ENCODE peak calls at places on chromosomes 16 and 17, in five cellular contexts. G is bronchial epithelial cell, Q is mesendoderm, J is suprapubic skin, V is MG63. T is an unnamed sample. For H3K27me3 and H3K36me3, the result is how much of the 10 kb centered on the place peaks cover.

GRCh38 chr17:6303664-6304063 is 131.3 kb downstream of the AIPL1 start:
- DNase-seq in G (peak), Q (peak), J (no peak), V (peak), T (peak)

GRCh38 chr16:2969545-2970521 is 685 bp downstream of the PAQR4 start:
- DNase-seq in G (peak), Q (peak), J (no peak), V (peak), T (peak)

GRCh38 chr16:3459401-3460090 is 16.1 kb downstream of the NAA60 start:
- DNase-seq in G (no peak), Q (peak), J (no peak), V (no peak), T (peak)

GRCh38 chr17:58308173-58308984 is 20.2 kb downstream of the TSPOAP1 start:
- DNase-seq in G (no peak), Q (peak), J (no peak), V (no peak), T (peak)

GRCh38 chr17:1259910-1260389 is 10.3 kb upstream of the BHLHA9 start:
- DNase-seq in G (no peak), Q (no peak), J (no peak), V (no peak), T (peak)

GRCh38 chr17:20202141-20202574 is 193.0 kb downstream of the SPECC1 start:
- DNase-seq in G (peak), Q (peak), J (no peak), V (no peak), T (peak)

GRCh38 chr17:57911021-57911420 is 44.2 kb downstream of the CUEDC1 start:
- DNase-seq in G (no peak), Q (no peak), J (no peak), V (no peak), T (no peak)

GRCh38 chr17:71325886-71326285 is 794.9 kb upstream of the SOX9 start:
- DNase-seq in G (peak), Q (no peak), J (no peak), V (no peak), T (no peak)

GRCh38 chr17:77686903-77687302 is 271.6 kb upstream of the TNRC6C start:
- DNase-seq in G (no peak), Q (no peak), J (no peak), V (no peak), T (no peak)

GRCh38 chr17:65314212-65314611 is 177.0 kb downstream of the RGS9 start:
- DNase-seq in G (no peak), Q (no peak), J (no peak), V (no peak), T (no peak)

GRCh38 chr16:77585379-77585778 is 136.9 kb upstream of the NUDT7 start:
- DNase-seq in G (no peak), Q (no peak), J (no peak), V (no peak), T (no peak)

GRCh38 chr17:77319211-77320031 is 178.7 kb downstream of the SEC14L1 start:
- DNase-seq in G (peak), Q (peak), J (peak), V (peak), T (peak)

GRCh38 chr16:78235168-78235800 is 135.8 kb downstream of the WWOX start:
- DNase-seq in G (peak), Q (peak), J (peak), V (peak), T (peak)

GRCh38 chr17:63423251-63423950 is 22.7 kb downstream of the CYB561 start:
- DNase-seq in G (peak), Q (no peak), J (no peak), V (no peak), T (no peak)

GRCh38 chr17:43445009-43445589 is 38.7 kb upstream of the DHX8 start:
- DNase-seq in G (no peak), Q (no peak), J (no peak), V (no peak), T (no peak)

GRCh38 chr16:24572069-24572468 is 32.7 kb downstream of the RBBP6 start:
- DNase-seq in G (no peak), Q (no peak), J (no peak), V (no peak), T (no peak)

GRCh38 chr16:84785843-84786538 is 33.8 kb upstream of the CRISPLD2 start:
- DNase-seq in G (peak), Q (no peak), J (peak), V (peak), T (no peak)

GRCh38 chr16:51353055-51353454 is 202.0 kb upstream of the SALL1 start:
- DNase-seq in G (no peak), Q (no peak), J (no peak), V (no peak), T (no peak)

GRCh38 chr17:47324224-47325020 is 667 bp downstream of the EFCAB13 start:
- DNase-seq in G (peak), Q (peak), J (peak), V (peak), T (no peak)

GRCh38 chr17:80476877-80477646 is 655 bp upstream of the NPTX1 start:
- DNase-seq in G (no peak), Q (no peak), J (no peak), V (no peak), T (peak)

GRCh38 chr17:80474933-80475915 is 1.2 kb downstream of the NPTX1 start:
- DNase-seq in G (no peak), Q (no peak), J (no peak), V (no peak), T (peak)

GRCh38 chr17:80474231-80474932 is 2.0 kb downstream of the NPTX1 start:
- DNase-seq in G (no peak), Q (peak), J (no peak), V (no peak), T (peak)

GRCh38 chr17:80477647-80478478 is 1.5 kb upstream of the NPTX1 start:
- DNase-seq in G (no peak), Q (peak), J (no peak), V (peak), T (peak)

DNA sequence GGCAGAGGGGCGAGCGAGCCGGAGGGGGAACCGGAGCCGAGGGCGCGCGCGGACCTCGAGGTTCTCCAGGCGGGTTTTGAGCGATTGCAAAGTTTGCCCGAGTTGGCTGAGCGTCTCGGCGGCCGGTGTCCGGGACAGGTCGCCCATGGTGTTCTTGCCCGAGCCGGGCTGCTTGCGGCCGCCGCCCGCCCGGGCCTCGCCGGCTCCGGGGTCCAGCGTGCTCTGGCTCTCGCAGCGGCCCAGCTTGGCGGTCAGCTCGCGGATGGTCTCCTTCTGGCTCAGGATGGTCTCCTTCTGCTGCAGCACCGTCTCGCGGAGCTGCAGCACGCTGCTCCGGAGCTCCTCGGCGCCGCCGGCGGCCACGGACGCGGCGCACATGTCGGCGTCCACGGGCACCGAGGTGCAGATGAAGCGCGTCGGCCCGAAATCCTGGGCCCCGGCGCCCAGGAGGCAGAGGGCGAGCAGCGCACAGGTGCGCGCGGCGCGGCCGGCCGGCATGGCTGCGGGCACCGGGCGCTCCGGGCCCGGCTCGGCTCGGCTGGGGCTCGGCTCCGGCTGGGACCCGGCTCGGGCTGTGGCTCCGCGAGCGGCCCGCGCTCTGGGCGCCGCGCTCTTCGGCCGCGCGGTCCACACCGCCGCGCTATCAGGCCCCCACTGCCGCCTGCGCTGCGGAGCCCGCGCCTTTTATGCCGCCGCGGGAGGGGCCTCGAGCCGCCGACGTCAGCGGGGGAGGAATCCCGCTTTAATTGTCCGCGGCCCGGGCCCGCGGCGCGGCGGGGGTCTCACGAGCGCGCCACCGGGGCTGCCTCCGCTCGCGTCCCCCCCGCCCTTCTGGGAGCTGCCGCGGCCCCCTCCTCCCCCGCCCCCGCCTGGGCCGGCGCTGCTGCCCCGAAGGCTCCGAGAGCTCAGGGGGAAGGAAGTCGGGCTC is at the start of gene NPTX1:
- DNase-seq in G (no peak), Q (no peak), J (no peak), V (no peak), T (peak)
- H3K4me3 ChIP-seq in G (no peak), Q (no peak), J (peak), V (no peak), T (peak)

GRCh38 chr16:12057276-12057675 is 80.7 kb downstream of the SNX29 start:
- DNase-seq in G (no peak), Q (peak), J (peak), V (no peak), T (peak)

GRCh38 chr16:12062343-12063003 is 85.9 kb downstream of the SNX29 start:
- DNase-seq in G (peak), Q (peak), J (peak), V (peak), T (no peak)

GRCh38 chr16:12060751-12061150 is 84.2 kb downstream of the SNX29 start:
- DNase-seq in G (no peak), Q (no peak), J (peak), V (no peak), T (no peak)

GRCh38 chr16:12061336-12062055 is 85.0 kb downstream of the SNX29 start:
- DNase-seq in G (peak), Q (no peak), J (peak), V (peak), T (peak)

DNA sequence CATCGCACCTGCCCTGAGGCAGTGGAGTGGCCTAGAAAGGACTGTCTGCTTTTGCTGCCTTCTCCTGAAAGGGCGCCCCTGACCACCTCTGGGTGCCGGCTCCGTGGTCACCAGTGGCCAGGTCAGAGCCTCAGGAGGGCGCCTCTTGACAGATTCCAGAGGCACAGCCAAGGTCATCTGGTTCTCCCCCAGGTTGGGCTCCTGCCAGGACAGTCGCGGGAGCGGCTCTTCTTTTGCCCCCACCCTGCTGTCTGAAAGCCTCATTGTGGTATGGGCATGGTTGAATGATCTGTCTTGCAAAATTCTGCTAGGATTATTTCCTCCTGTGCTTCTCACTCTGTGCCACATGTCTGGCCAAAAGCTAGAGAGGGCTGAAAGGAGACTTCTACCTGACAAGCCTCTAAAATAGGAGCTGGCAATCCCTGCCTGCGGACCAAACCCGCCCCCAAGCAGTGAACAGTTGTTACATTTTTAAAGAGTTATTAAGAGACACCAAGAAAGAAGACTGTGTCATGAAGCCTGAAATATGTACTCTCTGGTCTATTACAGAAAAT is 82.8 kb downstream of the SNX29 start:
- DNase-seq in G (no peak), Q (no peak), J (peak), V (no peak), T (no peak)
- H3K27me3 ChIP-seq in G (under half), Q (under half), J (under half), V (under half), T (under half)

GRCh38 chr16:57167951-57168350 is 17.9 kb downstream of the PSME3IP1 start:
- DNase-seq in G (peak), Q (peak), J (no peak), V (no peak), T (peak)
- H3K36me3 ChIP-seq in G (under half), Q (under half), J (half or more), V (half or more), T (under half)

GRCh38 chr16:31327675-31328225 is 27.2 kb upstream of the ITGAX start:
- DNase-seq in G (no peak), Q (peak), J (no peak), V (no peak), T (peak)

GRCh38 chr16:31331141-31331764 is 23.7 kb upstream of the ITGAX start:
- DNase-seq in G (no peak), Q (no peak), J (no peak), V (peak), T (peak)

GRCh38 chr16:31330553-31330890 is 24.5 kb upstream of the ITGAX start:
- DNase-seq in G (no peak), Q (no peak), J (no peak), V (no peak), T (no peak)

GRCh38 chr16:31329671-31330552 is 25.1 kb upstream of the ITGAX start:
- DNase-seq in G (no peak), Q (peak), J (no peak), V (no peak), T (peak)

DNA sequence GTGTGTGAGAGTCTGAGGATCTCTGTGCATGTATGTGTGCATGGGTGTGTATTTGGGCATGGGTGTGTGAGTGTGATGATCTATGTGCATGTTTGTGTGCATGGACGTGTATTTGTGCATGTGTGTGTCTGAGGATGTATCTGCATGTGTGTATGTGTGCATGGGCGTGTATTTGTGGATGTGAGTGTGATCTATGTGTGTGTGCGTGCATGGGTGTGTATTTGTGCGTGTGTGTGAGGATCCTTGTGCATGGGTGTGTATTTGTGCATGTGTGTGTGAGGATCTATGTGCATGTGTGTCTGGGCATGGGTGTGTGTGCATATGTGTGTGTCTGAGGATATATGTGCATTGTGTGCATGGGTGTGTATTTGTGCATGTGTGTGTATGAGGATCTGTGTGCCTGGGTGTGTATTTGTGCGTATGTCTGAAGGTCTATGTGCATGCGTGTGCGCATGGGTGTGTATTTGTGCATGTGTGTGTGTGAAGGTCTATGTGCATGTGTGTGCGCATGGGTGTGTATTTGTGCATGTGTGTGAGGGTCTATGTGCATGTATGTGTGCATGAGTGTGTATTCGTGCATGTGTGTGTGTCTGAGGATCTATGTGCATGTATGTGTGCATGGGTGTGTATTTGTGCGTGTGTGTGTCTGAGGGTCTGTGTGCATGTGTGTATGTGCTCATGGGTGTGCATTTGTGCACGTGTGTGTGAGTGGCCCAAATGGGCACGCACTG is 26.5 kb upstream of the ITGAX start:
- DNase-seq in G (no peak), Q (no peak), J (no peak), V (no peak), T (no peak)
- H3K4me3 ChIP-seq in G (no peak), Q (no peak), J (no peak), V (no peak), T (no peak)

DNA sequence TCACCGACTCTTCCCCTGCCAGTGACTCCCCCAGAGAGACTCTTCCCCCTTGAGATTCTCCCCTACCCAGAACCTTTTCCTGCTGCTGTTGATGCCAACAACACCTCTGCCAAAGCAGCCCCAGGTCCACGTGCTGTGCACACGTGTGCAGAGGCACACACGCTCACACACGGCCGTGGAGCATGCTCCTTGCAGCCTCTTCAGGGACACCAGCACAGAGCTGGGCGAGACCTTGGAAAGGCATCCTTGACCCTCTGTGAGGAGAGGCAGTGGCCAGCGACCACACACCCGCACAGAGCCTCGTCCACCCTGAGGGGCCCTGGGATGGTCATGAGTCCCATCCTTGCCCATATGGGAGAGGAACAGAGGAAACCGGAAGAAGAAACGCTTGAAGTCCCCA is 181.9 kb downstream of the RBFOX3 start:
- DNase-seq in G (no peak), Q (no peak), J (no peak), V (no peak), T (no peak)
- H3K27me3 ChIP-seq in G (under half), Q (under half), J (half or more), V (under half), T (under half)

GRCh38 chr17:50080827-50081226 is 14.3 kb upstream of the PDK2 start:
- DNase-seq in G (no peak), Q (no peak), J (no peak), V (no peak), T (no peak)
- H3K36me3 ChIP-seq in G (under half), Q (under half), J (under half), V (half or more), T (under half)

DNA sequence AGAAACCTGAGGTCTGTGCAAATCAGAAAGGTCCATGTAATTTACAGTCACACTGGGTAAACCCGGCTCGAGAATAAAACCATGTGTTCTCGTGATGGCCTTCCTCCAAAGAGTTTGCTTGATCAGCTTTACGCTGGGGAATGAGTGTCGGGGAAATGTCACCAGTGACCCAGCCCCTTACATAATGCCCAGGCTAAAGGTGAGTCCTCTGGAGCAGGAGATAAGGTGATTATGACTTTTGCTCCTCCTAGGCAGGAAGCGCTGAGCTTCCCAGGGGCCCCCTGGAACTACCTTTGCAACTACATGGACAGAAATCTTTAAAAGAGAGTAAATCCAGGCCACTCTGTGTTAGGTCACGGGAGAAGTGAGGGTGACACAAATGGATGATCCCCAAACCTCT is 15.7 kb downstream of the SLC6A4 start:
- DNase-seq in G (no peak), Q (no peak), J (no peak), V (no peak), T (no peak)
- H3K4me3 ChIP-seq in G (no peak), Q (no peak), J (no peak), V (no peak), T (no peak)

DNA sequence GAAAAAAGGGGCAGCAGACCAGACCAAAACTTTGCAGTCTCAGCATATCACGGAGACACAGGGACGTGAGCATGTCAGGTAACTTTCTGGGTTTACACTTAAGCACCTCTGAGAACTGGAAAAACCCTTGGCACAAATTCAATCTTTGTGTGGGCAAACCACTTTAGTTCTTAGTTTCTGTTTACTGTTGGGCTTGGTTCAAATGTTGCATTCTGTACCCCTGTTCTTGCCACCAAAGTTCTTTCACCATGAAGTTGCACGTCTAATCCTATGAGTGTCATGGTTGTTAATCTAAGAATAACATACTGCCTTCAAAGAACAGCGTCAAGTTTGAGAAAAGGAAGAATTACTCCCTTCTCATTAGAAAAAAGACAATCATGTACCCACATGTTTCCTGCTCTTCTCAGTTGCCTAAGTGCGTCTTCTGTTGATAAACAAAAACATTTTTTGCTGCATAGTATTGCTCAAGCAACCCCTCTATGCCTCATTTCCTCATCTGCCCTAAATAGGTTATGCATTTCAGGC is 11.6 kb downstream of the KRT33A start:
- DNase-seq in G (peak), Q (no peak), J (no peak), V (no peak), T (no peak)
- H3K27me3 ChIP-seq in G (under half), Q (under half), J (under half), V (under half), T (under half)